ENCODE peak calls at places on chromosomes 3 and 15, in ten cellular contexts. Q, S, X, M, O, F, G, E, B and Z are unnamed samples.

GRCh38 chr3:191775451-191776233 is 314.7 kb downstream of the PYDC2 start:
- DNase-seq in X (no peak), E (no peak), M (no peak), F (no peak), S (no peak), Q (no peak), B (no peak), O (no peak), G (no peak), Z (no peak)

GRCh38 chr15:78368671-78369070 is 28.5 kb downstream of the CRABP1 start:
- DNase-seq in Q (no peak), M (no peak), E (no peak), F (no peak), X (no peak), S (no peak), G (no peak), B (peak; percentile 26), O (no peak), Z (no peak)

GRCh38 chr15:73753250-73754130 is at the start of gene INSYN1:
- DNase-seq in F (peak; percentile 69), S (no peak), Q (no peak), O (peak; percentile 29), X (no peak), B (peak; percentile 72), E (no peak), G (peak; percentile 67), M (peak; percentile 67), Z (no peak)

GRCh38 chr15:40219801-40220200 is 19.1 kb upstream of the PAK6 start:
- DNase-seq in O (no peak), E (no peak), S (no peak), Q (no peak), X (peak; percentile 74), M (no peak), G (no peak), B (no peak), F (no peak), Z (no peak)

GRCh38 chr3:76873509-76874242 is 166.2 kb upstream of the ROBO2 start:
- DNase-seq in S (no peak), O (no peak), X (no peak), B (peak; percentile 65), F (no peak), E (no peak), G (no peak), M (no peak), Q (no peak), Z (no peak)

GRCh38 chr3:175422744-175423143 is 563.6 kb downstream of the NAALADL2 start:
- DNase-seq in O (no peak), S (no peak), Q (no peak), G (no peak), F (no peak), X (no peak), E (no peak), B (peak; percentile 65), M (no peak), Z (no peak)

GRCh38 chr15:67731112-67731761 is 94.1 kb upstream of the SKOR1 start:
- DNase-seq in O (no peak), Q (no peak), M (no peak), F (peak; percentile 49), E (no peak), S (peak; percentile 5), X (no peak), G (no peak), B (peak; percentile 52), Z (no peak)

GRCh38 chr3:15051531-15051930 is 13.6 kb downstream of the MRPS25 start:
- DNase-seq in F (peak; percentile 60), B (peak; percentile 86), G (no peak), X (peak; percentile 58), E (no peak), Q (no peak), S (peak; percentile 25), O (peak; percentile 51), M (no peak), Z (no peak)

GRCh38 chr3:129398803-129399144 is 29.7 kb downstream of the EFCAB12 start:
- DNase-seq in M (no peak), O (no peak), S (no peak), G (no peak), Q (no peak), B (peak; percentile 22), E (no peak), F (peak; percentile 32), X (peak; percentile 49), Z (no peak)

GRCh38 chr3:171023566-171023965 is 3.0 kb downstream of the SLC2A2 start:
- DNase-seq in E (no peak), B (no peak), Q (no peak), X (no peak), F (no peak), S (no peak), G (no peak), O (no peak), M (no peak), Z (no peak)

GRCh38 chr3:171028025-171028778 is 1.7 kb upstream of the SLC2A2 start:
- DNase-seq in O (peak; percentile 58), X (peak; percentile 59), M (peak; percentile 60), S (peak; percentile 76), B (peak; percentile 87), Q (no peak), E (no peak), G (peak; percentile 57), F (peak; percentile 92), Z (no peak)

GRCh38 chr3:171026584-171027293 is at the start of gene SLC2A2:
- DNase-seq in S (no peak), F (no peak), O (peak; percentile 55), B (no peak), G (no peak), Q (no peak), X (no peak), E (no peak), M (no peak), Z (no peak)

GRCh38 chr3:171028779-171029232 is 2.3 kb upstream of the SLC2A2 start:
- DNase-seq in S (peak; percentile 43), B (no peak), E (no peak), X (no peak), F (peak; percentile 94), Q (no peak), G (no peak), O (no peak), M (no peak), Z (no peak)
- H3K4me3 ChIP-seq in S (peak overlapping the region; percentile 48), B (peak overlapping the region; percentile 50), E (peak overlapping the region; percentile 53), X (no peak overlapping the region), F (peak overlapping the region; percentile 0), Q (peak overlapping the region; percentile 42), G (peak overlapping the region; percentile 52), O (peak overlapping the region; percentile 55), M (peak overlapping the region; percentile 31), Z (peak overlapping the region; percentile 23)

DNA sequence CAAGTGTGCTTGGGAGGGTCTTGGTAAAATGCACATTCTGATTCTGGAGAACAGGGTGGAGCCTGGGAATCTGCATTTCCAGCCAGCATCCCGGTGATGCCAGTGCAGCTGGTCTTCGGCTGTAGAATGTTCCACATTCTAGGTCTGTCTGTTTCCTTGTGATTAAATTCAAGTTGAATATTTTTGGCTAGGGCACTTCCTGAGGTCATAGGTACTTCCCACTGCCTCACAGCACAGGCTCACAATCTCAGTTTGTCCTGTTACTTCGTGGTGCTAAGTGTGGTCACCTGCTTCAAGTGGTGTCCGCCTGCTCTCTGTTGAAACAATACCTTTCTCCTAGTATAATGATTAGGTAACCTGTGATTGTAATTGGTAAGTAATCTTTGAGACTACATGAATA is 40.1 kb downstream of the FLNB start:
- DNase-seq in X (peak; percentile 93), O (no peak), M (no peak), F (no peak), B (no peak), Q (no peak), E (no peak), G (no peak), S (no peak), Z (no peak)
- H3K27ac ChIP-seq in X (peak overlapping the region; percentile 98), O (peak overlapping the region; percentile 91), M (peak overlapping the region; percentile 86), F (peak overlapping the region; percentile 87), B (peak overlapping the region; percentile 88), Q (peak overlapping the region; percentile 79), E (peak overlapping the region; percentile 81), G (no peak overlapping the region), S (peak overlapping the region; percentile 99), Z (peak overlapping the region; percentile 70)

GRCh38 chr3:67601385-67601784 is 53.0 kb downstream of the SUCLG2 start:
- DNase-seq in F (no peak), O (no peak), G (no peak), B (no peak), M (no peak), E (no peak), X (no peak), S (no peak), Q (no peak), Z (no peak)

GRCh38 chr3:67602816-67603215 is 51.6 kb downstream of the SUCLG2 start:
- DNase-seq in G (no peak), E (no peak), B (no peak), F (no peak), O (no peak), Q (peak; percentile 14), M (no peak), S (no peak), X (no peak), Z (no peak)

GRCh38 chr3:67608034-67608433 is 46.4 kb downstream of the SUCLG2 start:
- DNase-seq in S (no peak), B (no peak), M (no peak), F (no peak), Q (peak; percentile 26), O (no peak), X (no peak), G (no peak), E (no peak), Z (no peak)

GRCh38 chr3:67601919-67602608 is 52.3 kb downstream of the SUCLG2 start:
- DNase-seq in M (no peak), F (no peak), B (no peak), O (no peak), S (no peak), X (no peak), G (no peak), Q (no peak), E (no peak), Z (no peak)

DNA sequence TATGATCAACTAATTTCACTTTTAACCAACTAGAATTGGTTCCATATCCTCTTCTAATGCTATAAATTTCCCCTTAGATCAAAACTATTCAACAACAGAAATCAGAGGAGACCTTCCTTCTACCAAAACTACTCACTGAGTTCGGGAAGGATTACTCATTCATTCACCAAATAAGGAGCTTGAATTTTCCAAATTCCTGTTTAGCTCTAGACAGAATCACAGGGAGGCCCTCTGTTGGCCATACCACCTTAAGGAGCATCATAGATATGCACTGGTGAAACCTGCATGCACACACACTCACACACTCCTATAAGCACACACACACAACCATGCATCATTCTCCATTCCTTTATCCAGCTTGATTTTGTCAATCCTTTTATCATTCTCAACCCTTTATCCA is 49.0 kb downstream of the SUCLG2 start:
- DNase-seq in X (peak; percentile 20), S (no peak), Q (peak; percentile 5), F (peak; percentile 74), O (no peak), G (no peak), B (peak; percentile 30), E (no peak), M (no peak), Z (no peak)
- TF ChIP-seq CTCF in X (no peak), S (no peak), Q (no peak), F (peak; percentile 53), O (no peak), G (no peak), B (peak; percentile 25), E (peak; percentile 33), M (no peak), Z (no peak)

DNA sequence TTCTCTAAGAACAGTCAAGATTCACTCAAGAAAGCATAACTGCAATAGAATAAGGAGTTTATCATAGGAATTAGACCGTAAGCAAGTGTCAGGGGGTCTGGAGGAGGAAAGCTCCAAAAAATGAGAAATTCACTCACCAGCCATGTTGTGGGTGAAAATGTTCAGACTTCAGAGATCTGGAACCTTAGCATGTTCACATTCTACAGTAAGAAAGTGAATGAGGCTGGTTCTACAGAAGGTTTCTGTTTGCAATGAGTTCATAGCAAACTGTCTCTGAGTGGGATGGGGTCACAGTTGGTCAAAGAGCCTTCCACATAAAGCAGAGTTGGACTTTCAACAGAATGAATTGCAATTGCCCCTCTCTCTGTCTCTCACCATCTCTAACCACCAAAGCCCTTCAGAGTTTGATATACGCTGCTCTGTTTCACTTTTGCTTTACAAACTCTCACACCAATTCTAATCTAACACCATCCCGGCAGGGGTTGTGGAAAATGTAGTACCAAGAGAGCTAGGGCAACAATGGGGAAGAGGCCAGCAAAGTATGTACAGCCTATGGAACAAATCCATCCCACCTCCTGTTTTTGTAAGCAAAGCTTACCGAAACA is 581.8 kb upstream of the UBE2E2 start:
- DNase-seq in F (no peak), E (no peak), O (no peak), X (no peak), G (no peak), B (no peak), S (no peak), Q (no peak), M (no peak), Z (no peak)
- H3K4me3 ChIP-seq in F (no peak overlapping the region), E (no peak overlapping the region), O (no peak overlapping the region), X (no peak overlapping the region), G (no peak overlapping the region), B (no peak overlapping the region), S (no peak overlapping the region), Q (no peak overlapping the region), M (no peak overlapping the region), Z (no peak overlapping the region)